ENCODE peak calls at places on chromosomes 7 and 10, in four cellular contexts. F is putamen, Y is Calu3, D is skeletal muscle cell. Q is an unnamed sample.

GRCh38 chr7:97346349-97346748 is 228.9 kb downstream of the SDHAF3 start:
- DNase-seq in D (no peak), Y (no peak), F (peak), Q (peak)

GRCh38 chr10:122265896-122266295 is 5.2 kb upstream of the BTBD16 start:
- DNase-seq in Y (no peak), D (no peak), F (no peak), Q (no peak)

GRCh38 chr10:18399158-18399557 is 252.2 kb downstream of the NSUN6 start:
- DNase-seq in F (no peak), Y (no peak), D (no peak), Q (no peak)

GRCh38 chr10:42755028-42755451 is 27.6 kb upstream of the BMS1 start:
- DNase-seq in Y (peak), D (no peak), F (no peak), Q (no peak)

GRCh38 chr10:11787846-11788245 is 35.3 kb upstream of the PROSER2 start:
- DNase-seq in Y (no peak), D (no peak), F (no peak), Q (no peak)

GRCh38 chr10:119742988-119743646 is 17.3 kb downstream of the INPP5F start:
- DNase-seq in Y (no peak), F (no peak), D (no peak), Q (no peak)

GRCh38 chr10:45000138-45000763 is 472 bp upstream of the ZNF22 start:
- DNase-seq in F (no peak), Y (no peak), D (peak), Q (no peak)

GRCh38 chr7:147276783-147277370 is 1160.3 kb downstream of the CNTNAP2 start:
- DNase-seq in F (no peak), D (no peak), Y (no peak), Q (no peak)

GRCh38 chr10:97726636-97727178 is 10.2 kb upstream of the ZFYVE27 start:
- DNase-seq in Y (peak), F (no peak), D (peak), Q (no peak)

GRCh38 chr10:22805304-22805703 is 90.9 kb upstream of the PIP4K2A start:
- DNase-seq in Y (no peak), D (no peak), F (peak), Q (peak)

GRCh38 chr7:4202954-4203353 is 479.1 kb upstream of the FOXK1 start:
- DNase-seq in D (no peak), F (no peak), Y (no peak), Q (no peak)

GRCh38 chr10:21732067-21732772 is 198.2 kb downstream of the MLLT10 start:
- DNase-seq in F (peak), D (peak), Y (peak), Q (peak)

GRCh38 chr10:35392482-35393230 is 56.3 kb downstream of the CCNY start:
- DNase-seq in Y (no peak), F (no peak), D (no peak), Q (no peak)

GRCh38 chr7:130632111-130632510 is 36.4 kb downstream of the COPG2 start:
- DNase-seq in Y (no peak), D (peak), F (no peak), Q (no peak)

GRCh38 chr7:12716722-12717121 is 29.3 kb downstream of the ARL4A start:
- DNase-seq in Y (no peak), F (no peak), D (no peak), Q (no peak)

GRCh38 chr10:35898722-35899485 is 256.8 kb upstream of the FZD8 start:
- DNase-seq in Y (no peak), F (no peak), D (no peak), Q (no peak)

GRCh38 chr7:155373359-155374273 is 75.9 kb downstream of the INSIG1 start:
- DNase-seq in Y (no peak), D (no peak), F (no peak), Q (no peak)

GRCh38 chr10:102322914-102323313 is 72.6 kb upstream of the NFKB2 start:
- DNase-seq in F (no peak), Y (no peak), D (no peak), Q (no peak)

GRCh38 chr7:36107926-36108631 is 45.0 kb upstream of the EEPD1 start:
- DNase-seq in D (no peak), F (no peak), Y (no peak), Q (no peak)

GRCh38 chr10:96496281-96496925 is 17.3 kb downstream of the TLL2 start:
- DNase-seq in Y (no peak), F (no peak), D (no peak), Q (no peak)

GRCh38 chr10:114716811-114717404 is 58.8 kb upstream of the ABLIM1 start:
- DNase-seq in D (no peak), F (no peak), Y (no peak), Q (no peak)

Q was measured in globus pallidus.